ENCODE peak calls at places on chromosomes 12 and 14, in four cellular contexts. W is esophagus muscularis mucosa, Z is osteoblast, T is Peyer's patch. K is an unnamed sample.

GRCh38 chr14:73771848-73772705 is 57.9 kb upstream of the PNMA1 start:
- DNase-seq in W (no peak), Z (no peak), T (peak), K (peak)

GRCh38 chr12:51519755-51520154 is 71.3 kb upstream of the SCN8A start:
- DNase-seq in W (no peak), Z (no peak), T (no peak), K (no peak)

GRCh38 chr14:67564236-67564635 is 31.1 kb downstream of the PLEKHH1 start:
- DNase-seq in W (no peak), Z (no peak), T (no peak), K (no peak)

GRCh38 chr14:60807971-60808370 is 73.4 kb downstream of the MNAT1 start:
- DNase-seq in W (no peak), Z (peak), T (no peak), K (no peak)

GRCh38 chr12:46524778-46525177 is 152.2 kb upstream of the SLC38A2 start:
- DNase-seq in W (peak), Z (peak), T (peak), K (no peak)

GRCh38 chr12:79546461-79547043 is 144.2 kb downstream of the PAWR start:
- DNase-seq in W (no peak), Z (no peak), T (no peak), K (no peak)

GRCh38 chr14:93090826-93091583 is 24.7 kb downstream of the ITPK1 start:
- DNase-seq in W (no peak), Z (peak), T (no peak), K (no peak)

GRCh38 chr12:25529738-25530137 is 23.3 kb downstream of the LMNTD1 start:
- DNase-seq in W (no peak), Z (peak), T (no peak), K (no peak)

GRCh38 chr12:857611-858010 is 91.9 kb downstream of the RAD52 start:
- DNase-seq in W (no peak), Z (peak), T (no peak), K (no peak)

GRCh38 chr12:124837958-124838803 is 25.5 kb downstream of the SCARB1 start:
- DNase-seq in W (no peak), Z (peak), T (peak), K (no peak)

GRCh38 chr12:124842073-124842749 is 21.5 kb downstream of the SCARB1 start:
- DNase-seq in W (no peak), Z (peak), T (no peak), K (no peak)

GRCh38 chr12:124844411-124845397 is 19.0 kb downstream of the SCARB1 start:
- DNase-seq in W (no peak), Z (peak), T (no peak), K (no peak)

GRCh38 chr12:124842800-124843510 is 20.7 kb downstream of the SCARB1 start:
- DNase-seq in W (no peak), Z (peak), T (no peak), K (no peak)

DNA sequence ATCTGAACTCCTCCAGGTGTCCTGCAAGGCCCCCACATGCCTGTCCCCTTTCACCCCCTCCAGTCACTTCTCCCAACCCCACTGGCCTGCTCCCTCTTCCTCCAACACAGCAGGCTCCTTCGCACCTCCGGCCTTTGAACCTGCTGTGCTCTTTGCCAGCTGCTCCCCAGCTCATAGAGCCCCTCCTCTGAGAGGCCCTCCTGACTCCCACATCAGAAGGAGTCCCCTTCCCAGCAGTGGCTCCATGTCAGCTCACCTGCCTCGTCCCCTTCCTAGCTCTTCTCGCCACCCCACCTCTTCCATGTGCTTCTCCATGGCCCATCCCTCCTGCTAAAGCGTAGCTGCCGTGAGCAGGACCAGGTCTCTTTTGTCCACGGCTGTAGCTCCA is 22.1 kb downstream of the SCARB1 start:
- DNase-seq in W (no peak), Z (peak), T (no peak), K (no peak)
- H3K27ac ChIP-seq in W (no peak), Z (no peak), T (no peak), K (no peak)

GRCh38 chr14:99035268-99035667 is 236.7 kb downstream of the BCL11B start:
- DNase-seq in W (no peak), Z (peak), T (no peak), K (no peak)

GRCh38 chr14:99035712-99036593 is 236.0 kb downstream of the BCL11B start:
- DNase-seq in W (no peak), Z (peak), T (peak), K (peak)

GRCh38 chr14:99038401-99038800 is 233.6 kb downstream of the BCL11B start:
- DNase-seq in W (no peak), Z (peak), T (no peak), K (no peak)

GRCh38 chr14:99037777-99038176 is 234.2 kb downstream of the BCL11B start:
- DNase-seq in W (no peak), Z (no peak), T (no peak), K (no peak)

GRCh38 chr14:99036594-99037293 is 235.3 kb downstream of the BCL11B start:
- DNase-seq in W (no peak), Z (no peak), T (no peak), K (no peak)
- H3K4me3 ChIP-seq in W (peak), Z (peak), T (no peak), K (no peak)

DNA sequence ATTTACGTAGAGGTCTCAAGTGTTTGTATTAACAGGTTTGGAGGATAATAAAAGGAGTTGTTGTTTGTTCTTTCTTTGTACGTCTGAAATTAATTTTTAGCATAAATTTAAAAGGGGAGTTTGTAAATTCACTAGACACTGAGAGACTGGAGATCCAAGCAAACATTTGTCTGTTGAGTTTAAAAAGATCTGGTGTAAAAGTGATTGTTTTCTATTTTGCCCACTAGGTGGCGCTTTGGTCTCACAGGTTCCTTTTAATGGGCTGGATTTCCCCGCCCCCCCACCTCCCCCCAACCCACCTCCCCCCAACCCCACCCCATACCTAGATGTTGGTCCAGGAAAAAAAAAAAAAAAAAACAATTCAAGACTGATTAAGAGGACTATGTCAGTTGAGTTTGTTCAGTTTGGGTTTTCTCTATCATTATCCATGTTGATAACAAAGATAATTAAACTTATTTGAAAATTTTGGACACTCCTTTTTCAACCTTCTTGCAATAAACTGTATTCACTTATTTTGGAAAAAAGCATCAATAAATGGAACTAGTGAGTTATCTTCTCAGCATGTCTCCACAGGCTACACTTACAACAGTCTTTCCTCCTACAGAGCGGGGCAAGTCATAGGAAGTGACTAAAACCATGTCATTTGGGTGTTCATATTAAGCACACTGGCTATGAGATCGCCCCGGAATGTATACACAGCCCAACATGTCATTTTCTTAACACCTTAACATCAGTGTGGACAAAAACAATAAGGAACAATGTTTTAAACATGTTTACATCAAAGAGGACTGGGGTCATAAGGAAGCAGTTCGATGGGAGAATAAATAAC is 841.1 kb downstream of the NRXN3 start:
- DNase-seq in W (no peak), Z (no peak), T (no peak), K (no peak)
- H3K27ac ChIP-seq in W (no peak), Z (peak), T (no peak), K (no peak)

GRCh38 chr12:103586791-103587370 is at the start of gene STAB2:
- DNase-seq in W (peak), Z (no peak), T (no peak), K (no peak)
- H3K4me3 ChIP-seq in W (no peak), Z (no peak), T (no peak), K (no peak)

GRCh38 chr12:108616359-108616758 is 17.3 kb downstream of the SELPLG start:
- DNase-seq in W (no peak), Z (peak), T (no peak), K (no peak)

GRCh38 chr12:108614041-108614440 is 16.2 kb upstream of the TMEM119 start:
- DNase-seq in W (no peak), Z (peak), T (no peak), K (no peak)

GRCh38 chr12:108616941-108617858 is 16.5 kb downstream of the SELPLG start:
- DNase-seq in W (no peak), Z (peak), T (peak), K (no peak)

GRCh38 chr12:108614639-108615038 is 16.8 kb upstream of the TMEM119 start:
- DNase-seq in W (no peak), Z (peak), T (no peak), K (no peak)

DNA sequence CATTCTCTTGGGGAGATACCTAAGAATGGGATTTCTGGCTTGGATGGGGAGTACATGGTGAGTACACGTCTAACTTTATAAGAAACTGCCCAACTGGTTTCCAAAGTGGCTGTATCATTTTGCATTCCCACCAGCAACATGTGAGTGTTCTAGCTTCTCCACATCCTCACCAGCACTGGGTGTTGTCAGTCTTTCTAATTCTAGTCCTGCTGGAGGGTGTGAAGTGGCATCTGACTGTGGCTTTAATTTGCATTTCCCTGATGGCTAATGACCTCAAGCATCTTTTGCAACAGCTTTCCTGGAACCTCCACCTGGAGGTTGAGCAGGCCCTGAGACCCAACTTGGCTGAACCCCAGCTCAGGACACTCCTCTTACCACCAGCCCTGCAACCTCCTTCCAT is 17.8 kb downstream of the SELPLG start:
- DNase-seq in W (no peak), Z (no peak), T (no peak), K (no peak)
- H3K27ac ChIP-seq in W (no peak), Z (no peak), T (peak), K (no peak)

GRCh38 chr12:31896514-31897039 is 62.6 kb upstream of the RESF1 start:
- DNase-seq in W (no peak), Z (no peak), T (peak), K (no peak)
- H3K4me3 ChIP-seq in W (no peak), Z (no peak), T (no peak), K (no peak)

GRCh38 chr12:109545826-109546225 is 27.5 kb downstream of the MMAB start:
- DNase-seq in W (no peak), Z (no peak), T (no peak), K (no peak)
- H3K27ac ChIP-seq in W (no peak), Z (no peak), T (no peak), K (no peak)

GRCh38 chr12:53498235-53498630 is 1.0 kb downstream of the MAP3K12 start:
- DNase-seq in W (no peak), Z (no peak), T (no peak), K (no peak)
- H3K4me3 ChIP-seq in W (peak), Z (peak), T (no peak), K (peak)

DNA sequence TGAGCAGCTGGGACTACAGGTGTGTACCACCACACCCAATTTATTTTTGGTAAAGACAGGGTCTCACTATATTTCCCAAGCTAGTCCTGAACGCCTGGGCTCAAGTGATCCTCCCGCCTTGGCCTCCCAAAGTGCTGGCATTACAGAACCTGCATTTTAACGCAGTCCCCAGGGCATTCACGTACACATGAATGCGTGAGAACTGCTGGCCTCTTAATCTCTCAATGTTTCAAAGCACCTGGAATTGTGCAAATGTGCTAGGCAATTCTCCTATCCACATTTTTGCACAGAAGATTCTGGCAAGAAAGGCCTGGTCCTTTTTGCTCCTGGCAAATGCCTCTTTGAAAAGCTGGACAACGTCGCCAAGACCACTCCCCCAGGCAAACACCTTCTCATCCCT is 35.2 kb downstream of the TESC start:
- DNase-seq in W (no peak), Z (no peak), T (no peak), K (no peak)
- H3K27ac ChIP-seq in W (no peak), Z (no peak), T (peak), K (no peak)